ENCODE peak calls at places on chromosomes 7 and 10, in seven cellular contexts. A, I, S, R, D, W and M are unnamed samples.
A peak's percentile ranks its signal among the peaks of the same experiment; 100 is the strongest.

GRCh38 chr10:11107953-11108352 is 90.3 kb downstream of the CELF2 start:
- DNase-seq in I (no peak), D (no peak), R (peak; percentile 23), A (no peak), S (no peak), W (peak; percentile 42), M (no peak)

GRCh38 chr7:127891854-127892438 is 139.3 kb downstream of the LRRC4 start:
- DNase-seq in R (no peak), D (no peak), A (no peak), S (no peak), W (no peak), I (no peak), M (no peak)

GRCh38 chr7:66522518-66522917 is 106.2 kb upstream of the KCTD7 start:
- DNase-seq in S (peak; percentile 16), D (no peak), A (no peak), R (peak; percentile 55), W (peak; percentile 45), I (no peak), M (no peak)

GRCh38 chr10:74151057-74151878 is at the start of gene ADK:
- DNase-seq in D (peak; percentile 99), S (peak; percentile 100), W (peak; percentile 100), A (peak; percentile 96), R (peak; percentile 98), I (peak; percentile 96), M (peak; percentile 95)

GRCh38 chr10:96975083-96975482 is 143.0 kb downstream of the LCOR start:
- DNase-seq in S (no peak), D (no peak), I (no peak), R (no peak), A (no peak), W (no peak), M (no peak)

GRCh38 chr10:15879663-15880062 is 19.4 kb upstream of the MINDY3 start:
- DNase-seq in W (peak; percentile 6), D (peak; percentile 34), I (no peak), A (no peak), S (no peak), R (no peak), M (no peak)

GRCh38 chr7:141706394-141707064 is 1.6 kb upstream of the WEE2 start:
- DNase-seq in D (no peak), A (no peak), I (no peak), W (no peak), S (no peak), R (no peak), M (peak; percentile 54)

GRCh38 chr10:10891437-10891836 is 126.2 kb upstream of the CELF2 start:
- DNase-seq in W (no peak), D (no peak), S (no peak), A (no peak), R (no peak), I (no peak), M (no peak)

GRCh38 chr10:131971591-131971990 is 10.1 kb downstream of the BNIP3 start:
- DNase-seq in I (no peak), W (no peak), D (no peak), S (no peak), R (no peak), A (no peak), M (no peak)

GRCh38 chr10:17195083-17195482 is 6.4 kb downstream of the TRDMT1 start:
- DNase-seq in A (no peak), D (no peak), I (no peak), S (no peak), W (no peak), R (no peak), M (no peak)

GRCh38 chr7:39493929-39494328 is 72.3 kb upstream of the YAE1 start:
- DNase-seq in W (no peak), A (no peak), S (no peak), D (no peak), R (no peak), I (no peak), M (no peak)

GRCh38 chr10:20901110-20901509 is 4.0 kb upstream of the NEBL start:
- DNase-seq in R (no peak), W (no peak), S (no peak), A (no peak), I (no peak), D (no peak), M (no peak)

DNA sequence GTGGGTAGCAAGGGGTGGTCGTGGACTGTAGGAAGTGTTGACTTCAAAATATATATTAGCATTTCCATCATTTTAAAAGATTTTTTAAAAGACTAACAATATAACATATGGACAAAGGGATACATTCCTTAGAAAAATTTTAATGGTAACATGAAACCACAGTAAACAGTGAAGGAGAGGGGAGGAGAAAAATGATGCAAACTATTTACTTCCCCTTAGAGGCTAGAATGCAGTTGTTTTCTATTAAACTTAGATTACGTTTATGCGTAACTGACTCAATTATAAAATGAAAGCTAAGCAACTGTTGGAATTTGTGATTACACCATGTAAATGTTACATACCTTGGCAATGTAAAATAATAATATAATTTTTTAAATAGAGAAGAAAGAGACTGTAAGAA is 41.3 kb downstream of the CALD1 start:
- DNase-seq in R (no peak), D (no peak), S (no peak), I (no peak), W (no peak), A (no peak), M (no peak)
- H3K79me2 ChIP-seq in R (peaks cover 96% of the 10 kb centered on the region), D (no peaks in the 10 kb centered on the region), S (no peaks in the 10 kb centered on the region), I (no peaks in the 10 kb centered on the region), W (peaks cover 20% of the 10 kb centered on the region), A (no peaks in the 10 kb centered on the region), M (peaks cover 73% of the 10 kb centered on the region)

DNA sequence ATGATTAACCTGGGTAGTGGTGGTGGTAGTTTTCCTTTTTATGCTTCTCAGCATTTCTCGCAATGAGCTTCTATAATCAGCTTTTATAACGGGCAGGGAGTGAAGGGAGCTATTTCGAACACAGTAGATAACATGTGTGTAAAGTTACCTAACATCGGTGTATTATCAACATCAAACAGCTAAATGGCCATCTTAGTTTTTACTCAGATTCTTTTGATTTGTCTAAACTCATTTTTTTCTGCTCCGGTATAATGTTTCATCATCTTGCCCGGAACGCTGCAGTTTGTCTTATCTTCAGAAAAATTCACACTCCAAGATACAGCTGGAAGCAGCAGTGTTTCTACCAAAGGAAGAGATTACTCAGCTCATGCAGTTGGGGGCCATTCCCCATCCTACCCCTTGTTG is 12.2 kb downstream of the CPA1 start:
- DNase-seq in I (no peak), W (no peak), S (no peak), A (no peak), D (no peak), R (no peak), M (no peak)
- H3K4me2 ChIP-seq in I (no peak overlapping the region), W (no peak overlapping the region), S (no peak overlapping the region), A (no peak overlapping the region), D (no peak overlapping the region), R (no peak overlapping the region), M (no peak overlapping the region)

DNA sequence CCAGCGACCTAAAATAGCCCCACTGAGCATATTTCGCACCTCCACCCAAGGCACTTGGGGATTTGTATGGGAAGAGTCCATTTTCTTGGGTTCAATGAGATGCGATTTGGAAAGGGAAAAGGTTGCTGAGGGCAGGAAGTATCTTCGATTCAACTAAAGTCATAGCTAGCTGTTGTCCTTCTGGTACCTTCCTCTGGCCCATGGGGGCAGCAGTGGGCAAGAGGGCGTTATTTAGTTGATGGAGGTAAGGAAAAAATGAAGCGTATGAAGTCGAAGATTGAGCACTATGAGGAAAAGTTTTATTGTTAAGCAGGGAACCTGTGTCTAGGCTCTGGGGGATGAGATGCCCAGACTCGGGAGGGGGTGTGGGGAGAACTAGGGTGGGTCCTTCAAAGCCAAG is 135.4 kb downstream of the EVX1 start:
- DNase-seq in S (no peak), A (peak; percentile 3), W (peak; percentile 51), I (no peak), D (no peak), R (no peak), M (no peak)
- TF ChIP-seq CTCF in S (no peak), A (no peak), W (peak; percentile 67), I (no peak), D (peak; percentile 19), R (no peak), M (no peak)

GRCh38 chr10:79095316-79095715 is 26.6 kb downstream of the ZMIZ1 start:
- DNase-seq in S (no peak), D (no peak), I (no peak), W (no peak), R (no peak), A (no peak), M (no peak)
- H3K79me2 ChIP-seq in S (peaks cover 94% of the 10 kb centered on the region), D (peaks cover 86% of the 10 kb centered on the region), I (peaks cover 57% of the 10 kb centered on the region), W (peaks cover 95% of the 10 kb centered on the region), R (peaks cover 100% of the 10 kb centered on the region), A (peaks cover 95% of the 10 kb centered on the region), M (peaks cover 94% of the 10 kb centered on the region)